ENCODE peak calls at places on chromosomes 11 and 22, in five cellular contexts. One of them, this sample, is unnamed.
A peak's percentile ranks its signal among the peaks of the same experiment; 100 is the strongest.

GRCh38 chr22:44668886-44669724 is 32.9 kb upstream of the PRR5 start:
- DNase-seq in SK-N-SH: peak; percentile 63
- DNase-seq in breast epithelium: no peak
- DNase-seq in sigmoid colon: no peak
- DNase-seq in GM23338: no peak
- DNase-seq in this sample: no peak

GRCh38 chr11:120511116-120511803 is at the start of gene GRIK4:
- DNase-seq in SK-N-SH: peak; percentile 96
- DNase-seq in breast epithelium: peak; percentile 63
- DNase-seq in sigmoid colon: peak; percentile 91
- DNase-seq in GM23338: peak; percentile 93
- DNase-seq in this sample: peak; percentile 87

GRCh38 chr11:92596596-92597317 is 372.1 kb downstream of the FAT3 start:
- DNase-seq in SK-N-SH: no peak
- DNase-seq in breast epithelium: no peak
- DNase-seq in sigmoid colon: no peak
- DNase-seq in GM23338: no peak
- DNase-seq in this sample: no peak

GRCh38 chr22:23385301-23386244 is 194.5 kb downstream of the IGLL1 start:
- DNase-seq in SK-N-SH: peak; percentile 93
- DNase-seq in breast epithelium: peak; percentile 73
- DNase-seq in sigmoid colon: peak; percentile 87
- DNase-seq in GM23338: peak; percentile 83
- DNase-seq in this sample: peak; percentile 91

GRCh38 chr11:35419713-35420333 is 465 bp upstream of the SLC1A2 start:
- DNase-seq in SK-N-SH: peak; percentile 71
- DNase-seq in breast epithelium: no peak
- DNase-seq in sigmoid colon: no peak
- DNase-seq in GM23338: peak; percentile 22
- DNase-seq in this sample: no peak

GRCh38 chr11:20448838-20449237 is 61.3 kb downstream of the PRMT3 start:
- DNase-seq in SK-N-SH: no peak
- DNase-seq in breast epithelium: no peak
- DNase-seq in sigmoid colon: no peak
- DNase-seq in GM23338: peak; percentile 17
- DNase-seq in this sample: no peak

GRCh38 chr22:27329471-27329870 is 472.1 kb downstream of the MN1 start:
- DNase-seq in SK-N-SH: no peak
- DNase-seq in breast epithelium: no peak
- DNase-seq in sigmoid colon: no peak
- DNase-seq in GM23338: peak; percentile 82
- DNase-seq in this sample: no peak

GRCh38 chr11:45146072-45147016 is at the start of gene PRDM11:
- DNase-seq in SK-N-SH: peak; percentile 90
- DNase-seq in breast epithelium: peak; percentile 70
- DNase-seq in sigmoid colon: peak; percentile 93
- DNase-seq in GM23338: peak; percentile 58
- DNase-seq in this sample: peak; percentile 73

GRCh38 chr11:122215244-122215992 is 99.4 kb upstream of the BLID start:
- DNase-seq in SK-N-SH: peak; percentile 88
- DNase-seq in breast epithelium: no peak
- DNase-seq in sigmoid colon: peak; percentile 83
- DNase-seq in GM23338: peak; percentile 85
- DNase-seq in this sample: peak; percentile 64

DNA sequence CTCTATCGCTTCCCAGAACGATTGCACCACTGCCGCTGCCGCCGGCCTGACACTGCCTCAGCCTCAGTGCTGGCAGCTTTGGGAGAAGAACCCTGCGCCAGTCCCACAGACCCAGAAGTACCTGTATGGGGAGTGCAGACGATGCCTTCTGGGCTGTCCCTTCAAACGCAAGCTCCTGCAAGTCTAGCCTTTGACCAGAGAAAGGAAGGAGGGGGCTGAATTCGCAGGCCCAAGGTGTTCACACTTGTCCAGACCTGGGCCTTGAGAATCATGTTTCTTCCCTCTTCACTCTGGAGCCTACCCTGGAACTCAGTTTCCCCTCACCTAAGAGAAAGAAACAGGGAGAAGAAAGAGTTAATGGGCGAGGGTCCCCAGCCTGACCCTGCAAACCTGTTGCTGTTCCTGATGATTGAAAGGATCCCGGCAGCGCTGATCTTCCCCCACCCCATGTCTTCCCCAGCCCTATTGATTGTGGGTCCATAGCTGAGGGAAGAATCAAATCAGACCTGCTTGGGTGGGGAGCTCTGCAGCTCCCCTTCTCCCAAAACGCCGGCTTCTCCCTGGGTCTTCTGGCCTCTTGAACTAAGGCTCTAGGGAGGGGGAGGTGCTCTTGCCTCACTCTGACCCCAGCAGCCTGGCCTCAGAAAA is 786 bp upstream of the MCAM start:
- DNase-seq in SK-N-SH: peak; percentile 16
- DNase-seq in breast epithelium: peak; percentile 66
- DNase-seq in sigmoid colon: no peak
- DNase-seq in GM23338: no peak
- DNase-seq in this sample: no peak
- H3K4me3 ChIP-seq in SK-N-SH: peak overlapping the region; percentile 55
- H3K4me3 ChIP-seq in breast epithelium: peak overlapping the region; percentile 50
- H3K4me3 ChIP-seq in sigmoid colon: peak overlapping the region; percentile 62
- H3K4me3 ChIP-seq in GM23338: peak overlapping the region; percentile 86
- H3K4me3 ChIP-seq in this sample: peak overlapping the region; percentile 70

GRCh38 chr22:32994046-32994827 is 63.9 kb downstream of the SYN3 start:
- DNase-seq in SK-N-SH: no peak
- DNase-seq in breast epithelium: no peak
- DNase-seq in sigmoid colon: no peak
- DNase-seq in GM23338: peak; percentile 29
- DNase-seq in this sample: no peak

GRCh38 chr22:32996276-32996675 is 61.9 kb downstream of the SYN3 start:
- DNase-seq in SK-N-SH: no peak
- DNase-seq in breast epithelium: no peak
- DNase-seq in sigmoid colon: no peak
- DNase-seq in GM23338: no peak
- DNase-seq in this sample: no peak

GRCh38 chr22:32996702-32997101 is 61.5 kb downstream of the SYN3 start:
- DNase-seq in SK-N-SH: no peak
- DNase-seq in breast epithelium: no peak
- DNase-seq in sigmoid colon: peak; percentile 88
- DNase-seq in GM23338: no peak
- DNase-seq in this sample: no peak

GRCh38 chr22:32995335-32995734 is 62.8 kb downstream of the SYN3 start:
- DNase-seq in SK-N-SH: no peak
- DNase-seq in breast epithelium: no peak
- DNase-seq in sigmoid colon: no peak
- DNase-seq in GM23338: no peak
- DNase-seq in this sample: no peak

DNA sequence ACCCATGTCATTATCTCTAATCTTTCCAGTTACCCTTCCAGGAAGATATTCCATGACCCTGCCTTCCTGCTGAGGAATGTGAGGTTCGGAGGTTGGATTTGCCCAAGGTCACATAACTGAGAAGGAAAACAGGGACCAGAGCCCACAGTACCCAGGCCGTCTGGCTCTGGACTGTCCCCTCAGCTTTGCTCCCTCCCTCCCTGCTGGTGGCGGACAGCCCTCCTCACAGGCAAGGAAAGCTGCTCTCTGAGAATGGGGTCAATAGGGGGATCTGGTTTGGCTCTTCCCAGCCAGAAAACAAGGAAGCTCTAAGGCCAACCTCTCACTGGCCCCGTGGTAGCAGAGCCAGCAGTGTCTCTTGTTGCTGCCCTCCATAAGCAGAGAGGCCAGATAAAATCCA is 63.3 kb downstream of the SYN3 start:
- DNase-seq in SK-N-SH: peak; percentile 51
- DNase-seq in breast epithelium: no peak
- DNase-seq in sigmoid colon: no peak
- DNase-seq in GM23338: peak; percentile 6
- DNase-seq in this sample: no peak
- TF ChIP-seq POLR2AphosphoS5 in SK-N-SH: no peak
- TF ChIP-seq POLR2AphosphoS5 in breast epithelium: no peak
- TF ChIP-seq POLR2AphosphoS5 in sigmoid colon: no peak
- TF ChIP-seq POLR2AphosphoS5 in GM23338: no peak
- TF ChIP-seq POLR2AphosphoS5 in this sample: no peak

DNA sequence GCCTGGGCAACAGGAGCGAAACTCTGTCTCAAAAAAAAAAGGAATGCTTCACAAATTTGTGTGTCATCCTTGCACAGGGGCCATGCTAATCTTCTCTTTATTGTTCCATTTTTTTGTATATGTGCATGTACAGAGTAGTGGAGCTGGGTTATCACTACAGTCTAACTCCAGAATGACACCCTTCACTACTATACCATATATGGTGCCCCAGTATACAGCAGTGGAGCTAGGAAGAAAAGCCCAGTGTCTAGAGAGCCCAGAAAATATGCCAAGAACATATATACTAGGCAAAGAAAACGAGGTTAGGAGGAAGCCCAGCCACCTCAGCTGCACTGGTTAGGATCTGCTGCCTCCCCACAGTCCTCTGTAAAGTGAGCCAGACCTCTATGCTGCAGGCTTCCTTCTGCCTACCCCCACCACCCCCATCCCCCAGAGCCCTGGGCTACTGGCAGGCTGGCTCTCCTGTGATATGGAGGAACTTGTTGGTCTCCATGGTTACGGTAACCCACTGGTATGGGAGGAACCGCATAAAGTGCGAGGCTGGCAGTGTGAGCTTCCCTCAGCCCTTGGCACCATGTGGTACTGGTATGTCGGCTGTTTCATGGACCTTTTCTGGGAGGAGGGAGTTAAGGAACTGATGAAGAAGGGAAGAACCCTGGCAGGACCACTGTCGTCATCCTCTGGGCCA is 34.3 kb downstream of the RCOR2 start:
- DNase-seq in SK-N-SH: peak; percentile 79
- DNase-seq in breast epithelium: peak; percentile 39
- DNase-seq in sigmoid colon: no peak
- DNase-seq in GM23338: peak; percentile 93
- DNase-seq in this sample: no peak
- H3K4me3 ChIP-seq in SK-N-SH: no peak overlapping the region
- H3K4me3 ChIP-seq in breast epithelium: no peak overlapping the region
- H3K4me3 ChIP-seq in sigmoid colon: no peak overlapping the region
- H3K4me3 ChIP-seq in GM23338: peak overlapping the region; percentile 38
- H3K4me3 ChIP-seq in this sample: no peak overlapping the region

DNA sequence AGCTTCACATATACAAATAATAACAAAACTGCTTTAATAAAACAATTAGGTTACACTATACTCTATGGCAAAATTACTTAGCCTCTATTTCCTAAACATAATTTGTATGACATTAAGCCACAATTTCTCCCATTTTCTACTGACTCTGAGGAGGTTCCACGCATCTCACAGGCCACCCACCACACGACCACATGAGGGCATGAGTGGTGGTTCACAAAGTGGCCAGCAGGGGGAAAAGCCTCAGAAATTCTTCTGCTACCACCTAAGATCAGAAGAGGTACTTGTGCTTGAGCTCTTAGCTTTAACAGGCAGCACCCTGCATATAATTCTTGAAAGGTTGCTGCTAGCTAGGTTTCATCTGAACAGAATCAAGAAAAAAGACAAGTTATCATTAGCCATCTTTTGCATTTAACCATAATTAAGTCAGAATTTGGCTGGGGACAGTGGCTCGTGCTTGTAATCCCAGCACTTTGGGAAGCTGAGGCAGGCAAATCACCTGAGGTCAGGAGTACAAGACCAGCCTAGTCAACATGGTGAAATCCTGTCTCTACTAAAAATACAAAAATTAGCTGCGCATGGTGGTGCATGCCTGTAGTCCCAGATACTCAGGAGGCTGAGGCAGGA is 7.7 kb downstream of the LPXN start:
- DNase-seq in SK-N-SH: peak; percentile 52
- DNase-seq in breast epithelium: no peak
- DNase-seq in sigmoid colon: no peak
- DNase-seq in GM23338: peak; percentile 80
- DNase-seq in this sample: peak; percentile 59
- TF ChIP-seq POLR2AphosphoS5 in SK-N-SH: no peak
- TF ChIP-seq POLR2AphosphoS5 in breast epithelium: no peak
- TF ChIP-seq POLR2AphosphoS5 in sigmoid colon: no peak
- TF ChIP-seq POLR2AphosphoS5 in GM23338: no peak
- TF ChIP-seq POLR2AphosphoS5 in this sample: no peak

GRCh38 chr11:94650756-94651155 is 83.6 kb downstream of the PIWIL4 start:
- DNase-seq in SK-N-SH: no peak
- DNase-seq in breast epithelium: no peak
- DNase-seq in sigmoid colon: peak; percentile 77
- DNase-seq in GM23338: no peak
- DNase-seq in this sample: no peak

GRCh38 chr11:94649254-94649653 is 82.1 kb downstream of the PIWIL4 start:
- DNase-seq in SK-N-SH: peak; percentile 71
- DNase-seq in breast epithelium: no peak
- DNase-seq in sigmoid colon: no peak
- DNase-seq in GM23338: no peak
- DNase-seq in this sample: no peak

GRCh38 chr11:94648789-94649188 is 81.6 kb downstream of the PIWIL4 start:
- DNase-seq in SK-N-SH: no peak
- DNase-seq in breast epithelium: no peak
- DNase-seq in sigmoid colon: no peak
- DNase-seq in GM23338: no peak
- DNase-seq in this sample: no peak

GRCh38 chr11:94647926-94648325 is 80.8 kb downstream of the PIWIL4 start:
- DNase-seq in SK-N-SH: peak; percentile 40
- DNase-seq in breast epithelium: no peak
- DNase-seq in sigmoid colon: no peak
- DNase-seq in GM23338: no peak
- DNase-seq in this sample: no peak

GRCh38 chr11:94649925-94650623 is 82.9 kb downstream of the PIWIL4 start:
- DNase-seq in SK-N-SH: no peak
- DNase-seq in breast epithelium: no peak
- DNase-seq in sigmoid colon: no peak
- DNase-seq in GM23338: peak; percentile 89
- DNase-seq in this sample: no peak
- H3K4me3 ChIP-seq in SK-N-SH: no peak overlapping the region
- H3K4me3 ChIP-seq in breast epithelium: no peak overlapping the region
- H3K4me3 ChIP-seq in sigmoid colon: no peak overlapping the region
- H3K4me3 ChIP-seq in GM23338: peak overlapping the region; percentile 83
- H3K4me3 ChIP-seq in this sample: no peak overlapping the region

GRCh38 chr11:131392528-131393255 is 22.3 kb downstream of the NTM start:
- DNase-seq in SK-N-SH: no peak
- DNase-seq in breast epithelium: no peak
- DNase-seq in sigmoid colon: no peak
- DNase-seq in GM23338: peak; percentile 78
- DNase-seq in this sample: no peak
- TF ChIP-seq POLR2AphosphoS5 in SK-N-SH: no peak
- TF ChIP-seq POLR2AphosphoS5 in breast epithelium: no peak
- TF ChIP-seq POLR2AphosphoS5 in sigmoid colon: no peak
- TF ChIP-seq POLR2AphosphoS5 in GM23338: no peak
- TF ChIP-seq POLR2AphosphoS5 in this sample: no peak

This sample was measured in stomach.